ENCODE peak calls at places on chromosomes 6 and 20, in seven cellular contexts. F, C, Q, I, B, X and L are unnamed samples.
A peak's percentile ranks its signal among the peaks of the same experiment; 100 is the strongest.

GRCh38 chr6:7589221-7589620 is 777 bp upstream of the SNRNP48 start:
- DNase-seq in F (no peak), Q (no peak), I (no peak), X (no peak), C (no peak), B (no peak), L (no peak)

GRCh38 chr6:41039060-41039998 is at the start of gene UNC5CL:
- DNase-seq in C (no peak), I (no peak), Q (peak; percentile 59), B (no peak), X (no peak), F (peak; percentile 33), L (peak; percentile 60)

GRCh38 chr6:33668914-33669313 is 42.6 kb downstream of the UQCC2 start:
- DNase-seq in B (peak; percentile 65), Q (no peak), X (no peak), I (peak; percentile 88), F (no peak), C (no peak), L (no peak)

GRCh38 chr6:156816505-156816904 is 39.3 kb downstream of the ARID1B start:
- DNase-seq in I (no peak), Q (no peak), C (peak; percentile 24), B (peak; percentile 58), X (no peak), F (no peak), L (no peak)

GRCh38 chr6:18216411-18216810 is 47.9 kb downstream of the DEK start:
- DNase-seq in I (no peak), C (no peak), X (no peak), Q (no peak), F (no peak), B (no peak), L (no peak)

GRCh38 chr6:44742828-44743372 is 355.4 kb downstream of the CDC5L start:
- DNase-seq in B (no peak), F (no peak), X (no peak), Q (no peak), I (no peak), C (no peak), L (no peak)

GRCh38 chr20:4836935-4837334 is 115.2 kb downstream of the PRND start:
- DNase-seq in I (no peak), Q (no peak), X (peak; percentile 36), C (no peak), F (no peak), B (no peak), L (no peak)

GRCh38 chr6:26175428-26176181 is 88.4 kb downstream of the HFE start:
- DNase-seq in B (no peak), F (no peak), Q (no peak), X (no peak), C (no peak), I (no peak), L (no peak)

GRCh38 chr6:19898141-19898740 is 61.1 kb downstream of the ID4 start:
- DNase-seq in X (no peak), F (no peak), B (no peak), C (no peak), Q (no peak), I (no peak), L (no peak)

GRCh38 chr6:84524636-84525035 is 239.8 kb downstream of the TBX18 start:
- DNase-seq in Q (no peak), B (no peak), F (no peak), I (no peak), C (no peak), X (no peak), L (no peak)

GRCh38 chr6:33126101-33126714 is 50.4 kb downstream of the HLA-DPB1 start:
- DNase-seq in X (peak; percentile 17), C (peak; percentile 75), F (peak; percentile 61), B (no peak), I (peak; percentile 90), Q (no peak), L (peak; percentile 41)

GRCh38 chr6:150233797-150234399 is 91.1 kb downstream of the PPP1R14C start:
- DNase-seq in F (no peak), I (no peak), B (no peak), C (no peak), X (no peak), Q (no peak), L (no peak)

GRCh38 chr20:20184149-20184548 is 131.8 kb downstream of the CFAP61 start:
- DNase-seq in I (no peak), F (no peak), Q (no peak), C (no peak), X (no peak), B (no peak), L (peak; percentile 6)

GRCh38 chr6:116511424-116512131 is at the start of gene CALHM5:
- DNase-seq in F (no peak), Q (no peak), C (peak; percentile 70), X (peak; percentile 25), B (peak; percentile 39), I (no peak), L (peak; percentile 19)

GRCh38 chr6:7787137-7787575 is 61.3 kb downstream of the BMP6 start:
- DNase-seq in B (peak; percentile 51), C (peak; percentile 61), X (peak; percentile 59), Q (no peak), F (peak; percentile 35), I (no peak), L (no peak)

GRCh38 chr6:26520088-26520839 is 17.9 kb upstream of the HMGN4 start:
- DNase-seq in Q (no peak), B (peak; percentile 56), X (peak; percentile 72), C (no peak), F (no peak), I (no peak), L (no peak)

DNA sequence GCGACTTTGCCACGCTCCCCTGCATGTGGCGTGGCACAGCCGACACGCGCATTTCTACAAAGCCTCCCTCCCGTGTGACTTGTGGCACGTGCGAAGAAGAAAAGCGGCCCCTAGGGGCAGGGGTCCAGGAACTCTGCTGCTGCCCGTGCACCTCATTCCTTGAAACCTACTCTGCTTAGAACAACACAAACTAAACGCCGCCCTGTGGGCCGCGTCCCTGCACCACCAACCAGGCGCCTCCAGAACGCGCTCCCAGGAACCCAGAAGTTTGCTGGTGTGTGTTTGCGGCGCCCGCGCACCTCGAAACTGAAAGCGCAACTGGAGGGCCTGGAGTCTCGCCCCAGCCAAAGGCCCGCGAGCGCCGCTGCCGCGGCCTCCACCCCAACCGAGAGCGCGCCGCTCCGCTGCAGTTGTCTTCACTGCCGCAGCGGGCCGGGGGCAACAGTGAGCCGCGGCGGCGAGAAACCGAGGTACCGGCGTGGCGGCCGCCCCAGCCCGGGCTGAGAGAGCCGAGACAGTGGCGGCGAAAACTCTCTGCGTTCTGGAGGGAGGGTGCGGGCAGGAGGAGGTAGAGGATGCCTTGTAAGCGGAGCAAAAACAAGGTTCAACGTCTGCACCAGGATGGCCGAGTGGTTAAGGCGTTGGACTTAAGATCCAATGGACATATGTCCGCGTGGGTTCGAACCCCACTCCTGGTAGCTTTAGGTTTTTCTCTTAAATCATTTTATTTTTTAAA is 65.8 kb downstream of the STX11 start:
- DNase-seq in C (peak; percentile 99), Q (peak; percentile 84), X (peak; percentile 92), F (peak; percentile 95), I (peak; percentile 98), B (peak; percentile 96), L (peak; percentile 79)
- TF ChIP-seq POLR2A in C (peak; percentile 61), Q (peak; percentile 56), X (no peak), F (peak; percentile 71), I (no peak), B (no peak), L (no peak)

GRCh38 chr20:38811769-38812168 is 6.3 kb downstream of the PPP1R16B start:
- DNase-seq in I (no peak), F (no peak), X (no peak), Q (no peak), C (no peak), B (no peak), L (no peak)
- TF ChIP-seq POLR2A in I (no peak), F (no peak), X (no peak), Q (no peak), C (no peak), B (no peak), L (no peak)

DNA sequence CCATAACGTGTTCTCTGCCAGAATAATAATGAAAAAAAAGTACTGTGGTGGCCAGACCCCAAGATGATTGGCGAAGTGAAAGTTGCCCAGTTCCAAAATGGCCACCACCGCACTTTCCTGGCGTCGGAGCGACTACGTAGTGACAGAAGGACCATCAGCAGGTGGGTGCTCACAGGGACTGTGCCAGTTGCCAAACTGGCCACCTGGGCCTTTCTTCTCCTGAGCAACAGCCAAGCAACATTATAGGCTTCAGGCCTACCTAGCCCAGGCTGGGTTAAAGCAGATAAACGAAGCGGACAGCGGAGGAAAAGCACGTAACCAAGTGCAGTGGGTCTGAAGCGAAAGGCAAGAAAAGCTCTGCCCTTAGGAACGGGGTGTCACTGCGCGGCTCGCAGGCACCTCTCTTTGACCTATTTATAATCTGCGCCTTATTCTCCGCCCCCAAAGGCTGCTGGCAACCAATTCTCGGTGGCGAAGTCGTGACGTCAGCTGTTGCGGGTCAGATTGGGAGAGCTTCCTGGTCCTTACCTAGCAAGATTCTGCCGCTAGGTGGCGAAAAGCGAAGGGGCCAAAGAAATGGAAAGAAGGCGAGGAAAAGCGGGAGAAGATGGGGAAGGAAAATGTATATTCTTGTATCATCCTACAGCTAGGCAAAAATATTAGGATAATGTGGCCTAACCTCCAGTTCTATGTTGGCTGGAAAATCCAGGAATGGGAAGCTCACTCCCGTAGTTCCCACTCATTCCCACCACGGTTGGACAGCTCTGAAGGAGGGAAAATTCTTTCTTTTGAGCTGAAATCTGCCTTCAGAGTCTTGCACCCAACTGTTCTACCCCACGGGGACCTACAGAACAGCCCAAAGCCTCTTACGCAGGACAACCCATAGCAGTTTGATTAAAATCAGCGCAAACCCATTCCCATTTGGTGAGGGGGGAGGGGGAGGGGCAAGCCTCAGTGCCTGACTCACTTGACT is 6.9 kb upstream of the MOG start:
- DNase-seq in I (peak; percentile 99), Q (peak; percentile 90), B (peak; percentile 98), C (peak; percentile 100), X (peak; percentile 98), F (peak; percentile 98), L (peak; percentile 92)
- TF ChIP-seq POLR2A in I (no peak), Q (peak; percentile 81), B (no peak), C (peak; percentile 82), X (peak; percentile 72), F (peak; percentile 86), L (peak; percentile 23)

DNA sequence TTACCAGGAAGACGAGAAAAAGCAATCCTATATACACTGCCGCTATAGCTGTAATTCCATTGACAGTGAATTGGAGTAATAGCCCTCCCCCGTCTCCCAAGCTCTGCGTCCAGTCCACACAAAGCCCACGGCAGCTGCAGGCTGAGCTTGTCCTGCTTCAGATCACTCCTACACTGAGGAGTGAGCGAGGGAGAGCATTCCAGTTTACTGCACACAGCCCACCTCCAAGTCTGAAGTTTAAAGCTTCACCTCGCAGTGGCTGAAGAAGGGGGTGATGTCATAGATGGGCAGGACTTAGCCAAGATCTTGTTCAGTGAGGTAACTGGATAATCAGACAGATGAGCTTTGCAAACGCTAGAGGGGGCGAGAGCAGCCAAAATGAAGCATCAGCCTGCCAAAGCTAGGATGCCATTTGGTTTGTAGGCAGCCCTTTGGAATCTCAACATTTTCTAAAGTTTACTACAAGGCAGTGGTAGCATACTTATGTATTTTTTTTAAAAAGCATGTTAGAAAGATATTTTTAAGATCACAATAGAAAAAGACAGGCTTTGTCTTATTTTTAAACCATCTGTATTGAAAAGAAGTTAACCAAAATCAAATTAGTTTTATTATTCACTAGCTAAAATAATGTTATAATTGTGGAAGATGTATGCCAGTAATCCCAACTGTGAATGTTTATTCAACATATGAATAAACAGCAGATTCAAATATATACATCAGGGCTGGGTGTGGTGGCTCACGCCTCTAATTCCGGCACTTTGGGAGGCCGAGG is at the start of gene FLRT3:
- DNase-seq in F (peak; percentile 74), B (peak; percentile 71), I (no peak), Q (no peak), C (peak; percentile 74), X (peak; percentile 74), L (peak; percentile 30)
- TF ChIP-seq POLR2A in F (peak; percentile 78), B (no peak), I (no peak), Q (no peak), C (peak; percentile 90), X (peak; percentile 62), L (no peak)

GRCh38 chr6:38631186-38631783 is 8.4 kb downstream of the BTBD9 start:
- DNase-seq in I (no peak), B (no peak), X (no peak), F (no peak), Q (no peak), C (no peak), L (no peak)
- TF ChIP-seq POLR2A in I (no peak), B (no peak), X (no peak), F (no peak), Q (no peak), C (no peak), L (no peak)